ENCODE peak calls at places on chromosomes 16 and 17, in five cellular contexts. One of them, this sample, is unnamed.

GRCh38 chr17:83062818-83063671 is 16.4 kb upstream of the METRNL start:
- DNase-seq in GM12892: no peak
- DNase-seq in adrenal gland: peak; percentile 9
- DNase-seq in Peyer's patch: peak; percentile 45
- DNase-seq in body of pancreas: peak; percentile 4
- DNase-seq in this sample: no peak

GRCh38 chr17:9259419-9259818 is 238.1 kb downstream of the NTN1 start:
- DNase-seq in GM12892: no peak
- DNase-seq in adrenal gland: no peak
- DNase-seq in Peyer's patch: no peak
- DNase-seq in body of pancreas: no peak
- DNase-seq in this sample: no peak

GRCh38 chr17:76909971-76910760 is 42.0 kb downstream of the MGAT5B start:
- DNase-seq in GM12892: no peak
- DNase-seq in adrenal gland: peak; percentile 64
- DNase-seq in Peyer's patch: no peak
- DNase-seq in body of pancreas: peak; percentile 53
- DNase-seq in this sample: peak; percentile 31

GRCh38 chr17:82440377-82440981 is 10.1 kb downstream of the CYBC1 start:
- DNase-seq in GM12892: no peak
- DNase-seq in adrenal gland: no peak
- DNase-seq in Peyer's patch: no peak
- DNase-seq in body of pancreas: no peak
- DNase-seq in this sample: no peak

GRCh38 chr16:12531937-12532336 is 271.8 kb downstream of the CPPED1 start:
- DNase-seq in GM12892: no peak
- DNase-seq in adrenal gland: no peak
- DNase-seq in Peyer's patch: no peak
- DNase-seq in body of pancreas: no peak
- DNase-seq in this sample: no peak

GRCh38 chr17:28551421-28552186 is 820 bp downstream of the UNC119 start:
- DNase-seq in GM12892: no peak
- DNase-seq in adrenal gland: no peak
- DNase-seq in Peyer's patch: no peak
- DNase-seq in body of pancreas: no peak
- DNase-seq in this sample: no peak

GRCh38 chr17:41864837-41865595 is at the start of gene KLHL11:
- DNase-seq in GM12892: peak; percentile 88
- DNase-seq in adrenal gland: peak; percentile 87
- DNase-seq in Peyer's patch: peak; percentile 96
- DNase-seq in body of pancreas: peak; percentile 88
- DNase-seq in this sample: peak; percentile 92

GRCh38 chr17:2214047-2214717 is 89.4 kb downstream of the SMG6 start:
- DNase-seq in GM12892: no peak
- DNase-seq in adrenal gland: peak; percentile 87
- DNase-seq in Peyer's patch: peak; percentile 56
- DNase-seq in body of pancreas: no peak
- DNase-seq in this sample: peak; percentile 63

GRCh38 chr17:48066192-48066591 is 18.0 kb downstream of the NFE2L1 start:
- DNase-seq in GM12892: no peak
- DNase-seq in adrenal gland: no peak
- DNase-seq in Peyer's patch: no peak
- DNase-seq in body of pancreas: no peak
- DNase-seq in this sample: no peak

GRCh38 chr16:31476305-31477219 is 4.6 kb downstream of the TGFB1I1 start:
- DNase-seq in GM12892: peak; percentile 89
- DNase-seq in adrenal gland: peak; percentile 87
- DNase-seq in Peyer's patch: peak; percentile 97
- DNase-seq in body of pancreas: peak; percentile 90
- DNase-seq in this sample: peak; percentile 89

GRCh38 chr16:86968866-86969265 is 348.3 kb downstream of the C16orf95 start:
- DNase-seq in GM12892: no peak
- DNase-seq in adrenal gland: no peak
- DNase-seq in Peyer's patch: no peak
- DNase-seq in body of pancreas: no peak
- DNase-seq in this sample: no peak

GRCh38 chr17:80743181-80743771 is 198.6 kb downstream of the RPTOR start:
- DNase-seq in GM12892: no peak
- DNase-seq in adrenal gland: peak; percentile 35
- DNase-seq in Peyer's patch: no peak
- DNase-seq in body of pancreas: no peak
- DNase-seq in this sample: no peak

GRCh38 chr17:62705781-62706597 is 78.5 kb downstream of the MRC2 start:
- DNase-seq in GM12892: no peak
- DNase-seq in adrenal gland: no peak
- DNase-seq in Peyer's patch: no peak
- DNase-seq in body of pancreas: no peak
- DNase-seq in this sample: no peak

GRCh38 chr16:90001761-90002503 is 17.3 kb downstream of the DBNDD1 start:
- DNase-seq in GM12892: no peak
- DNase-seq in adrenal gland: no peak
- DNase-seq in Peyer's patch: no peak
- DNase-seq in body of pancreas: no peak
- DNase-seq in this sample: no peak

GRCh38 chr17:17139972-17140589 is 66.1 kb downstream of the PLD6 start:
- DNase-seq in GM12892: no peak
- DNase-seq in adrenal gland: no peak
- DNase-seq in Peyer's patch: no peak
- DNase-seq in body of pancreas: no peak
- DNase-seq in this sample: no peak

GRCh38 chr17:37359682-37360188 is 16.1 kb upstream of the C17orf78 start:
- DNase-seq in GM12892: no peak
- DNase-seq in adrenal gland: no peak
- DNase-seq in Peyer's patch: no peak
- DNase-seq in body of pancreas: no peak
- DNase-seq in this sample: no peak

GRCh38 chr16:85169333-85170065 is 57.2 kb upstream of the CIBAR2 start:
- DNase-seq in GM12892: no peak
- DNase-seq in adrenal gland: no peak
- DNase-seq in Peyer's patch: no peak
- DNase-seq in body of pancreas: no peak
- DNase-seq in this sample: peak; percentile 22

GRCh38 chr17:37100231-37100630 is 151.5 kb downstream of the AATF start:
- DNase-seq in GM12892: no peak
- DNase-seq in adrenal gland: no peak
- DNase-seq in Peyer's patch: no peak
- DNase-seq in body of pancreas: no peak
- DNase-seq in this sample: no peak

GRCh38 chr16:57976331-57976796 is 5.4 kb upstream of the CNGB1 start:
- DNase-seq in GM12892: no peak
- DNase-seq in adrenal gland: no peak
- DNase-seq in Peyer's patch: no peak
- DNase-seq in body of pancreas: no peak
- DNase-seq in this sample: peak; percentile 85

DNA sequence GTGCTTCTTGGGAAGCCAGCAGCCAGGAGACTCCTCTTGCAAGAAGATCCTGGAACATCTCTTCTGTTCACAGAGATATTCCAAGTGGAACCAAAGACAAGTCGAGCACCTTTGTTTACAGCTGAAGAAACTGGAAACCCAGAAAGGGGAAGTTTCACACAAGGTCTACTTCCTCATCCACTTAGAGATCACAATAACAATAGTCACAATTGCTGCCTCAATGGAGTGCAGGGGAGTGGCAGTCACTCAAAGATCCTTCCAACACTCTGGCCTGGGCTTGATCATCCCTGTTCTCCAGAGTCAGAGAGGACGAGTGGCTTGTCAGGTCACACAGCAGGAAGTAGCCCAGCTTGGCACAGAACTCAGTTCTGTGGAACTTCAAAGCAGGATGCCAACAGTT is 46.9 kb upstream of the SIAH1 start:
- DNase-seq in GM12892: peak; percentile 28
- DNase-seq in adrenal gland: no peak
- DNase-seq in Peyer's patch: no peak
- DNase-seq in body of pancreas: no peak
- DNase-seq in this sample: no peak
- TF ChIP-seq POLR2A in GM12892: no peak
- TF ChIP-seq POLR2A in adrenal gland: no peak
- TF ChIP-seq POLR2A in Peyer's patch: no peak
- TF ChIP-seq POLR2A in body of pancreas: no peak
- TF ChIP-seq POLR2A in this sample: no peak

GRCh38 chr16:49622421-49623402 is 233.2 kb downstream of the ZNF423 start:
- DNase-seq in GM12892: no peak
- DNase-seq in adrenal gland: no peak
- DNase-seq in Peyer's patch: no peak
- DNase-seq in body of pancreas: no peak
- DNase-seq in this sample: no peak
- TF ChIP-seq POLR2A in GM12892: no peak
- TF ChIP-seq POLR2A in adrenal gland: no peak
- TF ChIP-seq POLR2A in Peyer's patch: no peak
- TF ChIP-seq POLR2A in body of pancreas: no peak
- TF ChIP-seq POLR2A in this sample: no peak

DNA sequence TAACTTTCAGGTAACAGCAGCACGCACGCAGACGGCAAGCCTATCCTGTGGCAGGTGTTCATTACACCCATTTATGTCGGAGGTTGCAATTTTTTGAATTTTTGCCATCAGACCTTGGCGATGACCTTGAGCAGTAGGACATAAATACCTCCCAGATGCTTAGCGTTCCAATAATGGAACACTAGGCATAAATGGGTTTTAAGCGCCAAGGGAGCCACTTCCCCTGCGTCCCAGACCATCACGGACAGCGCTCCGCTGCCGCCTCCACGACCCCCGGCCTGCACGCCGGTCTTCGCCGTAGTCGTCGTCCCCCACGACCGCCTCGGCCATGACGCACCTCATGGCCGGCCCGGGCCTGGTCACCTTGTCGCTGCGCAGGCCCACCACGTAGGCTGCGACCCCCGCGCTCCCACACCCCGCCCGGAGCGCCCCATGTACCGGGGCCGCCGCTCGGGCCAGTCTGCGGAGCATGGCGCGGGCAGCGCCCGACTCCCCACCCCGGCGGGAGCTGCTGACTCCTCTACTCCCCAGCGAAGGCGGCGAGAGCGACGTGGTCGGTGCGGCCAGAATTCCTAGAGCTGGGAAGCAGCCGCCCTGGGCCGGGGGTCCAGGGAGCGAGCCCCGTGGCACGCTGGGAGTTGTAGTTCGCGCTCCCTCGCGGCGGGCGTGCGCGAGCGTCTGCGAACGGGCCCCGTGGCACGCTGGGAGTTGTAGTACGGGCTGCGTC is 22.7 kb downstream of the TMEM235 start:
- DNase-seq in GM12892: peak; percentile 83
- DNase-seq in adrenal gland: peak; percentile 79
- DNase-seq in Peyer's patch: peak; percentile 93
- DNase-seq in body of pancreas: peak; percentile 83
- DNase-seq in this sample: peak; percentile 87
- TF ChIP-seq POLR2A in GM12892: no peak
- TF ChIP-seq POLR2A in adrenal gland: peak; percentile 27
- TF ChIP-seq POLR2A in Peyer's patch: peak; percentile 49
- TF ChIP-seq POLR2A in body of pancreas: peak; percentile 62
- TF ChIP-seq POLR2A in this sample: no peak

DNA sequence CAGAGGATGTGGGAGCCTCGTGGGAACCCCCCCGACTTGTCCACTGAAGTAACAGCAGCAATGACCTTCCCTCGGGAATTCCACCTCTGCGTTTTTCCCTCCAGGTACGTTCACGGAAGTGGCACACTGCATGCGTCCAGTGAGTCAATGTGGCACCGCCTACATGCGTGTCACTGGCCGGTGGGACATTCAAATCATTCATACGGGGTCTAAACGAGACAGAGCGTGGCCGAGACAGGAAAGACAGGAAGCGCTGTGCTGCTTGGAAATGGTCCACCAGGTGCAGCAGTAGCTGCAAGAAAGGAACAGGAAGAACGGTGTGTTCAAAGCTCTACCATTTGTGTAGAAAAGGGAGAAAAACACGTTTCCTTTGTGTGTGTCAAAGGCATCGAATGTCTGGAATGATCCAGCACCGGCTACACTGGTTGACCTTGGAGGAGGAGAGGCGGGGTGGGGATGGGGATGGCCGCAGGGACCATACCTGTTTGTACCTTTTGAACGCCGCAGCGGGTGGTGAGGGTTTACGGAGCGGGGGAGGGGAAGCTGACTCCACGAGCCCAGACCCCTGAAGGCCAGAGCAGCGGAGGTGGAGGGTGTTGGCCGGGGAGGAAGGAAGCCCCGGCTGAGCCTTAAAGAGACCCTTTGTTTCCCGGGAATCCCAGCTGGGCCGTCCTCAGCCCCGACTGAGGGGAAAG is 1.7 kb upstream of the PGAP6 start:
- DNase-seq in GM12892: no peak
- DNase-seq in adrenal gland: no peak
- DNase-seq in Peyer's patch: peak; percentile 93
- DNase-seq in body of pancreas: peak; percentile 76
- DNase-seq in this sample: no peak
- TF ChIP-seq POLR2A in GM12892: peak; percentile 55
- TF ChIP-seq POLR2A in adrenal gland: no peak
- TF ChIP-seq POLR2A in Peyer's patch: peak; percentile 40
- TF ChIP-seq POLR2A in body of pancreas: peak; percentile 71
- TF ChIP-seq POLR2A in this sample: no peak

GRCh38 chr16:82876951-82877350 is 250.2 kb downstream of the CDH13 start:
- DNase-seq in GM12892: no peak
- DNase-seq in adrenal gland: no peak
- DNase-seq in Peyer's patch: no peak
- DNase-seq in body of pancreas: no peak
- DNase-seq in this sample: no peak
- TF ChIP-seq POLR2A in GM12892: no peak
- TF ChIP-seq POLR2A in adrenal gland: no peak
- TF ChIP-seq POLR2A in Peyer's patch: no peak
- TF ChIP-seq POLR2A in body of pancreas: no peak
- TF ChIP-seq POLR2A in this sample: no peak

GRCh38 chr16:4960579-4960978 is 2.4 kb downstream of the SEC14L5 start:
- DNase-seq in GM12892: no peak
- DNase-seq in adrenal gland: no peak
- DNase-seq in Peyer's patch: no peak
- DNase-seq in body of pancreas: no peak
- DNase-seq in this sample: no peak
- TF ChIP-seq POLR2A in GM12892: no peak
- TF ChIP-seq POLR2A in adrenal gland: no peak
- TF ChIP-seq POLR2A in Peyer's patch: no peak
- TF ChIP-seq POLR2A in body of pancreas: no peak
- TF ChIP-seq POLR2A in this sample: no peak

This sample was measured in erythroblast.